ENCODE peak calls at places on chromosomes 3 and 15, in five cellular contexts. F is breast epithelium; K is CD8-positive, alpha-beta T cell; V is brain microvascular endothelial cell; B is SJCRH30. J is an unnamed sample.

GRCh38 chr3:105807701-105808100 is 61.1 kb downstream of the CBLB start:
- DNase-seq in F (no peak), K (no peak), V (no peak), B (no peak), J (no peak)

GRCh38 chr15:68620721-68621528 is 42.1 kb downstream of the CORO2B start:
- DNase-seq in F (peak; percentile 48), K (no peak), V (peak; percentile 96), B (peak; percentile 44), J (peak; percentile 81)

GRCh38 chr3:102258666-102259227 is 176.1 kb upstream of the ZPLD1 start:
- DNase-seq in F (no peak), K (no peak), V (no peak), B (no peak), J (no peak)

GRCh38 chr3:41652931-41653330 is 309.0 kb downstream of the ULK4 start:
- DNase-seq in F (no peak), K (no peak), V (peak; percentile 14), B (no peak), J (no peak)

GRCh38 chr3:69329897-69330296 is 56.0 kb downstream of the FRMD4B start:
- DNase-seq in F (no peak), K (no peak), V (peak; percentile 69), B (no peak), J (no peak)

GRCh38 chr3:142890592-142890991 is 1.7 kb upstream of the PCOLCE2 start:
- DNase-seq in F (no peak), K (no peak), V (no peak), B (no peak), J (no peak)

GRCh38 chr3:121989943-121990342 is 32.1 kb downstream of the ILDR1 start:
- DNase-seq in F (no peak), K (no peak), V (no peak), B (no peak), J (no peak)

GRCh38 chr3:14142567-14143270 is 17.9 kb downstream of the TMEM43 start:
- DNase-seq in F (peak; percentile 44), K (peak; percentile 46), V (no peak), B (no peak), J (no peak)

GRCh38 chr3:83523470-83524073 is 1435.2 kb upstream of the CADM2 start:
- DNase-seq in F (no peak), K (no peak), V (peak; percentile 49), B (peak; percentile 76), J (peak; percentile 77)

GRCh38 chr3:50268703-50269451 is at the start of gene SEMA3B:
- DNase-seq in F (peak; percentile 67), K (no peak), V (no peak), B (peak; percentile 58), J (no peak)
- H3K4me3 ChIP-seq in F (peak within 1 kb of the TSS; percentile 47), K (no peak within 1 kb of the TSS), V (no peak within 1 kb of the TSS), B (peak within 1 kb of the TSS; percentile 35), J (no peak within 1 kb of the TSS)

GRCh38 chr15:101189341-101189679 is 62.5 kb downstream of the CHSY1 start:
- DNase-seq in F (no peak), K (no peak), V (no peak), B (peak; percentile 58), J (no peak)
- H3K4me3 ChIP-seq in F (peak overlapping the region; percentile 13), K (no peak overlapping the region), V (no peak overlapping the region), B (peak overlapping the region; percentile 40), J (no peak overlapping the region)

GRCh38 chr15:96316953-96317629 is 13.4 kb upstream of the NR2F2 start:
- DNase-seq in F (no peak), K (no peak), V (no peak), B (peak; percentile 13), J (no peak)
- H3K4me3 ChIP-seq in F (no peak overlapping the region), K (no peak overlapping the region), V (no peak overlapping the region), B (no peak overlapping the region), J (no peak overlapping the region)

DNA sequence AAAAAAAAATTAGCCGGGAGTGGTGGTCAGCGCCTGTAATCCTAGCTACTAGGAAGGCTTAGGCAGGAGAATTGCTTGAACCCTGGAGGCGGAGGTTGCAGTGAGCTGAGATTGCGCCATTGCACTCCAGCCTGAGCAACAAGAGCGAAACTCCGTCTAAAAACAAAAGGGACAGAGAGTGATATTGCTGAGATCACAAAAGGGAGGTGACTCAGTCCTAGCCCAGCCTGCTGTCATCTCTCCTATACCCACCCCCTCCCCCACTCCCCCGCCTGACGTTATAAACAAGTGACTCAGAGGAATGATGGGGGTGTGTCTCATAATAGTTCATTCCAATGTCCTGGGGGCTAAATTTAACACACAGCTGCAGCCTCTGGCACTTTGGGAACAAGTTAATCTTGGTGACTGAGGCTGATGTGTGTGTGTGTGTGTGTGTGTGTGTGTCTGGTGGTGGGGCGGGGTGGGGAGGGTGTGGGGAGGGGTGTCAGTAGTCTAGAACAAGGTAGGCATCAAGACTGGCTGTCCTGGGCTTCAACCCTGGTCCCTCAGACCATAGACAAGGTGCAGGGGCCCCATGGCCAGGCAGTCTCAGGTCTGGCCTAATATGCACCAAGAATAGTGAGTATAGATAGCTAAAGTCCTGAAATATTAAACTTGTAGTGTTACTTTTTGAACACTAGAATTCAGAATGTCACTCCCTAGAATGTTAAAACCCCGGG is 1.3 kb upstream of the KLHL40 start:
- DNase-seq in F (peak; percentile 75), K (no peak), V (peak; percentile 96), B (peak; percentile 83), J (peak; percentile 5)
- H3K4me3 ChIP-seq in F (no peak overlapping the region), K (no peak overlapping the region), V (no peak overlapping the region), B (peak overlapping the region; percentile 20), J (no peak overlapping the region)

J was measured in WERI-Rb-1.